ENCODE peak calls at places on chromosomes 12 and 14, in four cellular contexts. One of them, this sample, is unnamed.
A peak's percentile ranks its signal among the peaks of the same experiment; 100 is the strongest.

GRCh38 chr12:132300789-132301722 is 28.3 kb downstream of the GALNT9 start:
- DNase-seq in A673: peak; percentile 48
- DNase-seq in hepatocyte: no peak
- DNase-seq in right atrium auricular region: no peak
- DNase-seq in this sample: no peak

GRCh38 chr12:4293299-4293941 is 19.9 kb downstream of the CCND2 start:
- DNase-seq in A673: no peak
- DNase-seq in hepatocyte: no peak
- DNase-seq in right atrium auricular region: no peak
- DNase-seq in this sample: no peak

GRCh38 chr12:95764848-95765247 is 25.7 kb downstream of the NTN4 start:
- DNase-seq in right atrium auricular region: no peak
- DNase-seq in A673: no peak
- DNase-seq in hepatocyte: no peak
- DNase-seq in this sample: peak; percentile 66

GRCh38 chr14:64040044-64040443 is 187.2 kb downstream of the SYNE2 start:
- DNase-seq in hepatocyte: no peak
- DNase-seq in right atrium auricular region: no peak
- DNase-seq in A673: no peak
- DNase-seq in this sample: peak; percentile 33

GRCh38 chr12:128994869-128995268 is 141.6 kb downstream of the GLT1D1 start:
- DNase-seq in hepatocyte: no peak
- DNase-seq in A673: no peak
- DNase-seq in right atrium auricular region: no peak
- DNase-seq in this sample: no peak

GRCh38 chr14:94640721-94641631 is 28.8 kb downstream of the SERPINA3 start:
- DNase-seq in A673: no peak
- DNase-seq in hepatocyte: peak; percentile 23
- DNase-seq in right atrium auricular region: no peak
- DNase-seq in this sample: no peak

GRCh38 chr12:97396989-97397388 is 65.6 kb upstream of the RMST start:
- DNase-seq in A673: no peak
- DNase-seq in hepatocyte: no peak
- DNase-seq in right atrium auricular region: no peak
- DNase-seq in this sample: no peak

GRCh38 chr12:2845280-2845679 is 10.4 kb upstream of the NRIP2 start:
- DNase-seq in A673: peak; percentile 81
- DNase-seq in hepatocyte: no peak
- DNase-seq in right atrium auricular region: no peak
- DNase-seq in this sample: peak; percentile 38

GRCh38 chr14:88863167-88863566 is 38.7 kb downstream of the TTC8 start:
- DNase-seq in hepatocyte: no peak
- DNase-seq in A673: no peak
- DNase-seq in right atrium auricular region: no peak
- DNase-seq in this sample: no peak

GRCh38 chr14:52265248-52265647 is 2.2 kb upstream of the PTGDR start:
- DNase-seq in hepatocyte: no peak
- DNase-seq in right atrium auricular region: no peak
- DNase-seq in A673: no peak
- DNase-seq in this sample: no peak

GRCh38 chr14:20302042-20302761 is 3.5 kb downstream of the TTC5 start:
- DNase-seq in hepatocyte: no peak
- DNase-seq in A673: no peak
- DNase-seq in right atrium auricular region: no peak
- DNase-seq in this sample: peak; percentile 25

GRCh38 chr12:76137611-76138010 is 53.1 kb upstream of the NAP1L1 start:
- DNase-seq in A673: no peak
- DNase-seq in hepatocyte: peak; percentile 12
- DNase-seq in right atrium auricular region: no peak
- DNase-seq in this sample: peak; percentile 91

GRCh38 chr14:54450535-54450934 is 9.4 kb upstream of the CNIH1 start:
- DNase-seq in hepatocyte: no peak
- DNase-seq in right atrium auricular region: no peak
- DNase-seq in A673: no peak
- DNase-seq in this sample: peak; percentile 66

GRCh38 chr14:101465795-101466448 is 95.4 kb upstream of the DIO3 start:
- DNase-seq in hepatocyte: no peak
- DNase-seq in right atrium auricular region: peak; percentile 46
- DNase-seq in A673: no peak
- DNase-seq in this sample: no peak

GRCh38 chr12:120599672-120600537 is 18.7 kb upstream of the POP5 start:
- DNase-seq in A673: no peak
- DNase-seq in hepatocyte: no peak
- DNase-seq in right atrium auricular region: no peak
- DNase-seq in this sample: no peak

GRCh38 chr12:6606331-6607131 is 648 bp downstream of the CHD4 start:
- DNase-seq in hepatocyte: peak; percentile 78
- DNase-seq in A673: peak; percentile 29
- DNase-seq in right atrium auricular region: peak; percentile 67
- DNase-seq in this sample: no peak

GRCh38 chr12:85996280-85996679 is 122.2 kb downstream of the NTS start:
- DNase-seq in hepatocyte: no peak
- DNase-seq in A673: peak; percentile 22
- DNase-seq in right atrium auricular region: no peak
- DNase-seq in this sample: peak; percentile 39

GRCh38 chr14:97281741-97282140 is 484.6 kb downstream of the VRK1 start:
- DNase-seq in right atrium auricular region: no peak
- DNase-seq in hepatocyte: no peak
- DNase-seq in A673: no peak
- DNase-seq in this sample: no peak

GRCh38 chr12:460301-461230 is 827 bp downstream of the B4GALNT3 start:
- DNase-seq in right atrium auricular region: no peak
- DNase-seq in A673: peak; percentile 31
- DNase-seq in hepatocyte: peak; percentile 48
- DNase-seq in this sample: no peak

GRCh38 chr12:20421338-20421890 is 53.1 kb downstream of the PDE3A start:
- DNase-seq in A673: no peak
- DNase-seq in right atrium auricular region: no peak
- DNase-seq in hepatocyte: peak; percentile 26
- DNase-seq in this sample: no peak

GRCh38 chr12:116881325-116881866 is at the start of gene HRK:
- DNase-seq in right atrium auricular region: no peak
- DNase-seq in hepatocyte: no peak
- DNase-seq in A673: peak; percentile 34
- DNase-seq in this sample: no peak

GRCh38 chr14:101843665-101844064 is 82.2 kb downstream of the PPP2R5C start:
- DNase-seq in A673: no peak
- DNase-seq in hepatocyte: no peak
- DNase-seq in right atrium auricular region: no peak
- DNase-seq in this sample: no peak

GRCh38 chr14:90381011-90381790 is 15.6 kb upstream of the CALM1 start:
- DNase-seq in A673: no peak
- DNase-seq in right atrium auricular region: no peak
- DNase-seq in hepatocyte: peak; percentile 80
- DNase-seq in this sample: peak; percentile 35

GRCh38 chr12:59181378-59181777 is 261.1 kb upstream of the LRIG3 start:
- DNase-seq in A673: no peak
- DNase-seq in right atrium auricular region: no peak
- DNase-seq in hepatocyte: no peak
- DNase-seq in this sample: no peak

DNA sequence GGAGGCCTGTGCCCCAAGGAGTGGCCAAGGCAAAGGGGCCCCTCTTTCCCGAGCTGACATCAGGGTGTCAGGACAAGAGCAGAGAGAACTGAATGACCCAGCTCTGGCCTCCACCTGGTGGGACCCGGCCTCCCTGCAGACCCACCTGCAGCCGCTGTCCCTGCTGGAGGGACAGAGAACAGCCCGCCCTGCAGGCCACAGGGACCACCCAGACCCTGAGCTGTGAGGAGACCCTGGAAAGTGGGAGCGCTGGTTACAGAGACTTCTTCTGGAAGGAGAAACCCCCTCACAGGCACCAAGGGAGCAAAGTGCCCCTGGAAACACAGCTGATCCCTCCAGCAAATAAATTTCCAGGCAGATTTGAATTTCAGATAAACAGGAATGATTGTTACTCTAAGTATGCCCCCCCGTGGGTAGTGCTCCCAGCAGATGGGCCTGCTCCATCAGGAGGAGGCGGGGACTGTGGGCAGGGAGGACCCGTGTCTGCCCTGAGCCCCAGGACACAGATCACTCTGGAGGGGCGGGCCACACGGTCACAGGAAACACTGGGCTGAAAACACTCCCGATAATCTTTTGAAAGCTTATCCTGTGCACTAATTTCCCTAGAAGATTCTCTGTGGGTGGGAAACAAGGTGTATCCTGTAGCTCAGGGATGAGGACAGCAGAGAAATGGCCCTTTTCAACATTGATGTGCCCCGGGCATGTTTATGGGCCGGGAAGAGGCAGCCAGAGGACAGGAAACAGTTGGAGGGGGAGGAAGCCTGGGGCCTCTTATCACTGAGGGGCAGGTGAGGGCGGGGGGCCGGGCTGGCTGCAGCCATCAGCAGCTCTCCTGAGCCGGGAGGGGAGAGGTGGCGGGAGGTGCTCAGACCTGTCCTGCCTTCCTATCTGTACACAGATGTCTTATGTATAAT is 276.0 kb downstream of the ADGRD1 start:
- DNase-seq in hepatocyte: peak; percentile 44
- DNase-seq in right atrium auricular region: no peak
- DNase-seq in A673: no peak
- DNase-seq in this sample: no peak
- TF ChIP-seq CTCF in hepatocyte: no peak
- TF ChIP-seq CTCF in right atrium auricular region: no peak
- TF ChIP-seq CTCF in A673: no peak
- TF ChIP-seq CTCF in this sample: no peak

GRCh38 chr14:23910081-23910875 is 43.3 kb upstream of the DHRS4 start:
- DNase-seq in hepatocyte: peak; percentile 68
- DNase-seq in right atrium auricular region: no peak
- DNase-seq in A673: peak; percentile 74
- DNase-seq in this sample: peak; percentile 51
- TF ChIP-seq CTCF in hepatocyte: peak; percentile 46
- TF ChIP-seq CTCF in right atrium auricular region: peak; percentile 55
- TF ChIP-seq CTCF in A673: peak; percentile 72
- TF ChIP-seq CTCF in this sample: peak; percentile 90

DNA sequence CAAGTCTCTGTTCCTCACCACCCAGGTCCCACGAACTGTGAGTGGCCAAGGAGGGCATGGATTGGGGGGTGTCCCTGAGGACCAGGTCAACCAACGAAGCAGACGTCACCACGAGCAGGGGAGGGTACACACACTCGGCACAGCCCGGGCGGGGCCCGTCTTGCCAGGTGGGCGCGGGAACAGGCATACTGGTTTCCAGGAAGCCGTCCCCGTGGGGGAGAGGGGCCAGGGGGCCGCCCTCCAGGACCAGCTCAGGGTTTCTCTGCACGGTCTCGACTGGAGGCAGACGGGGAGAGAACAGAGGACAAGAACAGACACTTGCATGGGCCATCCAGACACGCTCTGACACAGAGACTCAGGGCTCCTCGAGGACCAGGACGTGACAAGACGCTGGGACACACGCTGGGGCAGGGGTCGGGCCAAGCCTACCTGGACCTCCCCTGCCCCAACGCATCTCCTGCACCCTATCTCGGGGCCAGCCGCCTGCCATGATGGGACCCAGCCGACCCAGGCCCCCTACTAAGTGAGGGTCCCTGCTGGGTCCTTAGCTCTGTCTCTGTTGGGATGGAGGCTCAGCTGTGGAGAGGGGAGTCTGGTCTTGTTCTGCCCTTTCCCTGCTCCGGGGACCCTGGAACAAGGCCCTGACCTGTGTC is 11.3 kb downstream of the ARL6IP4 start:
- DNase-seq in A673: no peak
- DNase-seq in hepatocyte: no peak
- DNase-seq in right atrium auricular region: no peak
- DNase-seq in this sample: no peak
- TF ChIP-seq CTCF in A673: no peak
- TF ChIP-seq CTCF in hepatocyte: no peak
- TF ChIP-seq CTCF in right atrium auricular region: no peak
- TF ChIP-seq CTCF in this sample: no peak

DNA sequence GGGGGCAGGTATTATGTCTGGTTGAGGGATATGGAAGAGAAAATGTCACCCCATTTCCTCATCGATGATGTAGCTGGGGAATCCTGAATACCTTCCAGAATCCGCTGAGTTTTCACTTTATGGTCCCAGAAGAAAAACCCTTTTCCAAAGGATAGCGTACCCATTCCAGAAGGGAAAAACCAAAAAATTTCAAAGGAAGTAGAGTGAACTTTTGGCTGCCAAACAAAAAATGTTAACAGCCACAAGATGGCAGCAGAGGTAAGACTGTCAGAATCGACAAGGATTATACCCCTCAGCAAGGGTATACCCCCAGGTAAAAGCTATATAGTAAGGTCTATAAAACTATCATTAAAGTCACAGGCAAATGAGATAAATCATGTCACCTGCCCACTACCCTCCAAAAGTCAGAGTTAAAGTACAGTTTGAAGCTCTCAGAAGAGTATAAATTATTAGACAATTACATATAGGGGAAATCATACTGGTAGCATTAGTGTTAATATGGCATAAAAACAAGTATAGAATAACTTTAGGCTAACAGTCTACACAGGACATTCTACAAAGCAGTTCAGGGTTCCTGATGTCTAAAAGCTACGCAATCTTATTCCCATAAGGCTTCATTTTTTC is 18.0 kb downstream of the ACIN1 start:
- DNase-seq in right atrium auricular region: no peak
- DNase-seq in hepatocyte: peak; percentile 57
- DNase-seq in A673: no peak
- DNase-seq in this sample: peak; percentile 63
- TF ChIP-seq CTCF in right atrium auricular region: peak; percentile 69
- TF ChIP-seq CTCF in hepatocyte: peak; percentile 61
- TF ChIP-seq CTCF in A673: peak; percentile 76
- TF ChIP-seq CTCF in this sample: peak; percentile 65

GRCh38 chr14:50954811-50955372 is 10.6 kb upstream of the PYGL start:
- DNase-seq in right atrium auricular region: no peak
- DNase-seq in hepatocyte: peak; percentile 51
- DNase-seq in A673: peak; percentile 87
- DNase-seq in this sample: peak; percentile 83
- TF ChIP-seq CTCF in right atrium auricular region: peak; percentile 72
- TF ChIP-seq CTCF in hepatocyte: peak; percentile 68
- TF ChIP-seq CTCF in A673: peak; percentile 83
- TF ChIP-seq CTCF in this sample: peak; percentile 75

This sample was measured in fibroblast of the aortic adventitia.